ENCODE peak calls at places on chromosome 9, in nine cellular contexts. N, U, J, G, Q, I, S, T and F are unnamed samples.

GRCh38 chr9:22141906-22142305 is 132.8 kb upstream of the CDKN2B start:
- DNase-seq in N (no peak), U (peak), J (no peak), G (peak), Q (no peak), I (peak), S (no peak), T (no peak), F (no peak)

GRCh38 chr9:17116400-17116837 is 18.4 kb upstream of the CNTLN start:
- DNase-seq in N (no peak), U (peak), J (no peak), G (peak), Q (no peak), I (peak), S (peak), T (peak), F (peak)

GRCh38 chr9:115210699-115211098 is 92.7 kb upstream of the TNC start:
- DNase-seq in N (no peak), U (no peak), J (no peak), G (no peak), Q (no peak), I (peak), S (peak), T (no peak), F (no peak)

GRCh38 chr9:96065482-96066251 is 190.2 kb downstream of the ERCC6L2 start:
- DNase-seq in N (no peak), U (no peak), J (no peak), G (no peak), Q (no peak), I (no peak), S (no peak), T (no peak), F (no peak)

GRCh38 chr9:135167839-135168378 is 80.4 kb downstream of the OLFM1 start:
- DNase-seq in N (no peak), U (no peak), J (no peak), G (no peak), Q (no peak), I (no peak), S (no peak), T (no peak), F (no peak)

GRCh38 chr9:120440791-120441190 is 139.2 kb downstream of the CDK5RAP2 start:
- DNase-seq in N (no peak), U (no peak), J (no peak), G (no peak), Q (no peak), I (no peak), S (no peak), T (no peak), F (peak)

GRCh38 chr9:21696411-21696865 is 106.0 kb upstream of the MTAP start:
- DNase-seq in N (no peak), U (peak), J (no peak), G (no peak), Q (no peak), I (peak), S (peak), T (no peak), F (no peak)

GRCh38 chr9:84271004-84271886 is 69.3 kb downstream of the SLC28A3 start:
- DNase-seq in N (peak), U (peak), J (peak), G (no peak), Q (peak), I (peak), S (peak), T (peak), F (peak)

GRCh38 chr9:133987946-133988665 is 4.0 kb downstream of the VAV2 start:
- DNase-seq in N (no peak), U (no peak), J (no peak), G (no peak), Q (no peak), I (no peak), S (no peak), T (no peak), F (no peak)

GRCh38 chr9:78245401-78245800 is 9.5 kb downstream of the CEP78 start:
- DNase-seq in N (no peak), U (no peak), J (no peak), G (no peak), Q (no peak), I (no peak), S (no peak), T (no peak), F (no peak)

GRCh38 chr9:117189121-117189520 is 225.7 kb downstream of the ASTN2 start:
- DNase-seq in N (no peak), U (peak), J (no peak), G (no peak), Q (no peak), I (peak), S (no peak), T (no peak), F (peak)

GRCh38 chr9:72509053-72509452 is 12.4 kb upstream of the TMC1 start:
- DNase-seq in N (no peak), U (peak), J (no peak), G (no peak), Q (no peak), I (peak), S (peak), T (peak), F (peak)

GRCh38 chr9:121675969-121676822 is 24.8 kb downstream of the DAB2IP start:
- DNase-seq in N (no peak), U (no peak), J (no peak), G (no peak), Q (no peak), I (peak), S (no peak), T (no peak), F (no peak)

GRCh38 chr9:129569506-129570449 is 51.1 kb downstream of the C9orf50 start:
- DNase-seq in N (no peak), U (peak), J (no peak), G (peak), Q (no peak), I (peak), S (no peak), T (no peak), F (no peak)

GRCh38 chr9:99385215-99385614 is 163.1 kb downstream of the SEC61B start:
- DNase-seq in N (no peak), U (no peak), J (no peak), G (no peak), Q (no peak), I (no peak), S (no peak), T (no peak), F (no peak)
- TF ChIP-seq CTCF in N (no peak), U (no peak), J (no peak), G (no peak), Q (no peak), I (peak), S (no peak), T (no peak), F (no peak)

DNA sequence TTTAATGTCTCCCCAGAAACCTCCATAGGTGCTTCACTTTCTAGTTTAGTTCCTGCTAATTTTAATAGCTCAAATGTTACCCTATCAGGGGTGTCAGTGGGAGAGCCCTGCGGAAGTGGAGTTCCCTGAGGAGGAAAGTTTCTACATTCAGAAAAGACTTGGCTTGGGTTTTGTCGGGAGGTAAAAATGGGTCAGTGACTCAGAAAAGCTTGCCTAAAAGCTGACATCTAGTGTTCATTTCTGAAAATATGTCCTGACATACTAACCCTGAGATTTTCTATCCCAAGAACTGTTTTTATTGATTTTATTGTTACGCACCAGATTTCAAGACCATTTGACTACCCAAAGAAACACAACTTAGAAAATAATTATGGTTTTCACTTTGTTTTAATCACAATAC is 40.9 kb upstream of the GLDC start:
- DNase-seq in N (no peak), U (peak), J (no peak), G (no peak), Q (no peak), I (peak), S (peak), T (no peak), F (peak)
- TF ChIP-seq CTCF in N (peak), U (peak), J (no peak), G (no peak), Q (no peak), I (peak), S (peak), T (no peak), F (peak)

DNA sequence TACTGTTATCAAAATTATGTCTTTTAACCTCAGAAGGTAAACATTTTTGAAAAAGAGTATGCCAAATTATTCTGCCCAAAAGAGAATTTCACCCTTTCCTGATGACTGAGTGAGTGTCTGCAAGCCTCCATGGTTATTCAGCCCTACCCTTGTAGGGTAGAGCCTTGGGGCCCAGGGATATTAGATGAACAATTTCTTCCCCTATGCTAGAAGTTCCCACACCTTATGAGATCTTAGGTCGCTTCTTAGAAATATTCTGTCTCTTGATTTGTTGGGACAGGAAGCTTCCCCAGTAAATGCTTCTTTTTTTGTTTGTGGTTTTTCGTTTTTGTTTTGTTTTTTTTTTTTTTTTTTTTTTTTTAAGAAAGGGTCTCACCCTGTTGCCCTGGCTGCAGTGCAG is 3.1 kb downstream of the CRB2 start:
- DNase-seq in N (no peak), U (no peak), J (no peak), G (no peak), Q (no peak), I (no peak), S (no peak), T (no peak), F (no peak)
- TF ChIP-seq CTCF in N (no peak), U (no peak), J (no peak), G (no peak), Q (no peak), I (no peak), S (no peak), T (no peak), F (no peak)

GRCh38 chr9:136545966-136546696 is at the start of gene NOTCH1:
- DNase-seq in N (peak), U (peak), J (peak), G (peak), Q (peak), I (peak), S (peak), T (peak), F (peak)
- TF ChIP-seq CTCF in N (peak), U (no peak), J (no peak), G (no peak), Q (no peak), I (no peak), S (no peak), T (no peak), F (no peak)

DNA sequence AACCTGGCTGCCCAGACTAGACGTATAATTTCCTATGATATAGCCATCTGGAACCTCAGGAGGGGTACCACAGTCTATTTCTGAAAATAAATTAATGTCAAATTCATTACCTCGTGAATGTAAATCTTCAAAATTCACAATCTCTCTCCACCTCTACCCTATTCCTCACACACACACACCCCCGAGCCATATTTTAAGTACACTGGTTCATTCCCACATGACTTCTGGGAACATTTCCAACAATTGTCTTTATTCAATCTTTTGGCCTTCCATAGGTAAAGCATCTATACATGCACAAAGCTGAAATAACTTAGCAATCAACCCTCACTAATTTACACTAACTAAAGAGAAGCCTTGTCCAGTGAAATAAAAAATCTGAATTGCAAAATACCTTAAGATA is 32.7 kb downstream of the SUSD1 start:
- DNase-seq in N (no peak), U (no peak), J (no peak), G (no peak), Q (no peak), I (no peak), S (no peak), T (no peak), F (peak)
- TF ChIP-seq CTCF in N (no peak), U (no peak), J (no peak), G (no peak), Q (no peak), I (no peak), S (no peak), T (no peak), F (no peak)

DNA sequence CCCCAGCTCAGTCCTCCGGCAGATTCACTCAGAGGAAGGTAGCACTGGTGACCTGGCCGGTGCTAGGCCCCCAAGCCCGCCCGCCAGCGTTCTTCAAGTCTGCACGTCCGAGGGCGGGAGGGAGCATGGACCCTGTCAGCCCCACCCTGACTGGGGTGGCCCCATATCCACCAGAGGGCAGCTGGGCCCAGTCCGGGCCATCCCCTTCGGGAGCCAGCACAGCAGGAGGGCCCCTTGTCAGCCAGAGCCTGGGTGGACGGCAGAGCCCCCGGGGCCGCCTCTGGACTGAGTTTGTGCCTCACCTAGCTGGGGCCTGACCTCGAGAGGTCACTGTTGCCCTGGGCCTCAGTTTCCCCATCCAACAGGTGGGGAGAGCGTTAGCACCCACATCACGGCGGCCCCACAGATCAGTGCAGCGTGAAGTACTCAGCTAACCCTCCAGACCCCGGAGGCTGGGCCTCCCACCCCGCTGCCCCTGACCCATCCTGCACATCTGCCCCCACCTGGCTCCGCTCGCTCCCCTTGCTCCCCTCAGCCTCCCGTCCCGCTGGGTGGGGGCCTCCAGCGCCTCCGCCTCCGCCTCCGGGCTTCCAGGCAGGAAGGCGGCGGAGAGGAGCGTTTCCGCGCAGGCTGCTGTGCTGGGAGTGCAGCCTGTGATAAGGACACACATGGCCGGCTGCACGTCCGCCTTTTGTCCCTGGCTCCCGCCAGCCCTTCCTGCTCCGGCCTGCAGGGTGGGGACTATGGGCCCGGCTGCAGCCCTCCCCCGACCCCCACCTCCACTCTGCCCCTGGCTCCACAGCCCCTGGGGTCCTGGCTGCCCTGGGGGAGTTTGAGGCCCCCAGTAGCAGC is 16.6 kb upstream of the EGFL7 start:
- DNase-seq in N (no peak), U (peak), J (no peak), G (no peak), Q (no peak), I (peak), S (peak), T (no peak), F (no peak)
- TF ChIP-seq CTCF in N (no peak), U (peak), J (no peak), G (no peak), Q (no peak), I (no peak), S (no peak), T (no peak), F (no peak)

GRCh38 chr9:4193391-4193790 is 106.5 kb downstream of the GLIS3 start:
- DNase-seq in N (no peak), U (no peak), J (no peak), G (no peak), Q (no peak), I (peak), S (no peak), T (no peak), F (no peak)

GRCh38 chr9:4196376-4196775 is 103.5 kb downstream of the GLIS3 start:
- DNase-seq in N (no peak), U (peak), J (no peak), G (no peak), Q (no peak), I (peak), S (no peak), T (no peak), F (no peak)

GRCh38 chr9:4195285-4195684 is 104.6 kb downstream of the GLIS3 start:
- DNase-seq in N (no peak), U (no peak), J (no peak), G (no peak), Q (no peak), I (no peak), S (no peak), T (no peak), F (no peak)

GRCh38 chr9:4196886-4197285 is 103.0 kb downstream of the GLIS3 start:
- DNase-seq in N (no peak), U (peak), J (no peak), G (no peak), Q (no peak), I (peak), S (no peak), T (no peak), F (no peak)

DNA sequence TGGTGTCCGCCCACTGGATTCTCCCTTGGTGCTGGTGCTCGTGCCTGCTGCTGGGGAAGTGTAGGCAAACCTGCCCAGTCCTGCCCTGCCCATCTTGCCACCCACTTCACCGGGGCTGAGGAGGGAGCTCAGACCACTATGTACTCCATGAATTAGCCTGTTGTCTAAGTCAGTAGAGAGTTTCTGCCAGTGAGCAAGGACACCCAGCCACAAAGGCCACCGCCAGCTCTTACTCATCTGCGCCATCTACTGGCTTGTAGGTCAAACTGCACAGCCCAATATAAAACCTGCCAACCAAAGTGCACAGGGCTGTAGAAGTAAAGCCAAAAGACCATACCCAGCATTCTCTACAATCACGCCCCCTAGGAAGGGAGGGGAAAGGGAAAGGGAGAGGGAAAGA is 102.3 kb downstream of the GLIS3 start:
- DNase-seq in N (no peak), U (no peak), J (no peak), G (no peak), Q (no peak), I (no peak), S (no peak), T (no peak), F (peak)
- TF ChIP-seq CTCF in N (no peak), U (peak), J (no peak), G (peak), Q (no peak), I (peak), S (peak), T (peak), F (peak)

DNA sequence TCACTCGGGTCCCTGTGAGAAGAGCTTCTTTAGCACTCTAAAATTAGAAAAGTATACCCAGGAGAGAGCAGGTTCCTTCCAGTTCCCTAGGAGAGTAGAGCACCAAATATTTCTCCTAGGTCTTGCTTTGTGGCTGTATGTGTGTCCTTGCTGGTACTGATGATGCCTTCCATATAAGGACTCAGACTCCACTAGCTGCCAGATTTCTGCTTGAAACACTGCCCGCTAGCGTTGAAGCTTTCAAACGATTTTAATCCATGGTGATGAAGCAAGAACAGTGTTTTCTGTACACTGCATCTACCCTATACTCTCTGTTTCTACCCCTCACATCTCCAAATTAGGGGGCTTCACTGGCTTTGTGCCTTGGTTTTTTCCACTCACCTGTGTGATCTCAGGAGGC is 2.4 kb upstream of the SMC2 start:
- DNase-seq in N (no peak), U (peak), J (no peak), G (no peak), Q (peak), I (peak), S (peak), T (no peak), F (no peak)
- TF ChIP-seq CTCF in N (no peak), U (peak), J (no peak), G (no peak), Q (peak), I (no peak), S (peak), T (no peak), F (peak)